ENCODE peak calls at places on chromosomes 5 and 9, in four cellular contexts. One of them, this sample, is unnamed.

GRCh38 chr5:13946111-13946510 is 1.6 kb upstream of the DNAH5 start:
- DNase-seq in CD8-positive, alpha-beta T cell: no peak
- DNase-seq in esophagus squamous epithelium: no peak
- DNase-seq in activated CD8-positive, alpha-beta memory T cell treated with anti-CD3 and anti-CD28 coated beads, Interleukin-2, amount 50 U/mL, for 4 hours: no peak
- DNase-seq in this sample: no peak

GRCh38 chr5:172659909-172660628 is 19.0 kb downstream of the NEURL1B start:
- DNase-seq in CD8-positive, alpha-beta T cell: no peak
- DNase-seq in esophagus squamous epithelium: no peak
- DNase-seq in activated CD8-positive, alpha-beta memory T cell treated with anti-CD3 and anti-CD28 coated beads, Interleukin-2, amount 50 U/mL, for 4 hours: no peak
- DNase-seq in this sample: peak

GRCh38 chr5:133483406-133484090 is 128.8 kb downstream of the FSTL4 start:
- DNase-seq in CD8-positive, alpha-beta T cell: no peak
- DNase-seq in esophagus squamous epithelium: no peak
- DNase-seq in activated CD8-positive, alpha-beta memory T cell treated with anti-CD3 and anti-CD28 coated beads, Interleukin-2, amount 50 U/mL, for 4 hours: no peak
- DNase-seq in this sample: no peak

GRCh38 chr9:19488721-19489120 is 79.9 kb downstream of the ACER2 start:
- DNase-seq in CD8-positive, alpha-beta T cell: no peak
- DNase-seq in esophagus squamous epithelium: no peak
- DNase-seq in activated CD8-positive, alpha-beta memory T cell treated with anti-CD3 and anti-CD28 coated beads, Interleukin-2, amount 50 U/mL, for 4 hours: no peak
- DNase-seq in this sample: no peak

GRCh38 chr5:177389368-177390169 is 5.3 kb downstream of the SLC34A1 start:
- DNase-seq in CD8-positive, alpha-beta T cell: peak
- DNase-seq in esophagus squamous epithelium: no peak
- DNase-seq in activated CD8-positive, alpha-beta memory T cell treated with anti-CD3 and anti-CD28 coated beads, Interleukin-2, amount 50 U/mL, for 4 hours: peak
- DNase-seq in this sample: peak

GRCh38 chr9:78234810-78235209 is 1.1 kb upstream of the CEP78 start:
- DNase-seq in CD8-positive, alpha-beta T cell: no peak
- DNase-seq in esophagus squamous epithelium: no peak
- DNase-seq in activated CD8-positive, alpha-beta memory T cell treated with anti-CD3 and anti-CD28 coated beads, Interleukin-2, amount 50 U/mL, for 4 hours: no peak
- DNase-seq in this sample: no peak

GRCh38 chr5:23035555-23036090 is 182.5 kb upstream of the CDH12 start:
- DNase-seq in CD8-positive, alpha-beta T cell: no peak
- DNase-seq in esophagus squamous epithelium: no peak
- DNase-seq in activated CD8-positive, alpha-beta memory T cell treated with anti-CD3 and anti-CD28 coated beads, Interleukin-2, amount 50 U/mL, for 4 hours: no peak
- DNase-seq in this sample: no peak

GRCh38 chr9:99807276-99807852 is 14.3 kb upstream of the NR4A3 start:
- DNase-seq in CD8-positive, alpha-beta T cell: peak
- DNase-seq in esophagus squamous epithelium: no peak
- DNase-seq in activated CD8-positive, alpha-beta memory T cell treated with anti-CD3 and anti-CD28 coated beads, Interleukin-2, amount 50 U/mL, for 4 hours: peak
- DNase-seq in this sample: peak

GRCh38 chr9:20532584-20532983 is 89.7 kb downstream of the MLLT3 start:
- DNase-seq in CD8-positive, alpha-beta T cell: no peak
- DNase-seq in esophagus squamous epithelium: no peak
- DNase-seq in activated CD8-positive, alpha-beta memory T cell treated with anti-CD3 and anti-CD28 coated beads, Interleukin-2, amount 50 U/mL, for 4 hours: no peak
- DNase-seq in this sample: no peak

This sample was measured in CD14-positive monocyte.